ENCODE peak calls at places on chromosomes 11 and 22, in six cellular contexts. F is prostate gland, Z is spleen, K is upper lobe of left lung, X is GM12891, A is stomach. R is an unnamed sample.

GRCh38 chr22:21624120-21624879 is 5.5 kb downstream of the YDJC start:
- DNase-seq in F (peak; percentile 36), Z (no peak), K (no peak), X (no peak), A (no peak), R (peak; percentile 23)

GRCh38 chr11:91625495-91625894 is 599.1 kb upstream of the FAT3 start:
- DNase-seq in F (no peak), Z (no peak), K (no peak), X (no peak), A (no peak), R (no peak)

GRCh38 chr22:37906364-37907008 is 389 bp downstream of the MICALL1 start:
- DNase-seq in F (no peak), Z (peak; percentile 89), K (peak; percentile 88), X (peak; percentile 65), A (no peak), R (peak; percentile 51)

GRCh38 chr22:23263651-23264555 is 83.6 kb downstream of the BCR start:
- DNase-seq in F (no peak), Z (peak; percentile 88), K (no peak), X (no peak), A (peak; percentile 59), R (peak; percentile 22)

GRCh38 chr11:121300972-121301699 is 8.6 kb downstream of the SC5D start:
- DNase-seq in F (no peak), Z (no peak), K (no peak), X (no peak), A (no peak), R (no peak)

GRCh38 chr11:60767388-60767811 is 10.7 kb downstream of the MS4A15 start:
- DNase-seq in F (no peak), Z (peak; percentile 70), K (no peak), X (no peak), A (no peak), R (no peak)

GRCh38 chr11:82718307-82718706 is 15.4 kb downstream of the FAM181B start:
- DNase-seq in F (no peak), Z (no peak), K (no peak), X (peak; percentile 18), A (no peak), R (no peak)

GRCh38 chr11:97894978-97895377 is 1125.8 kb upstream of the CNTN5 start:
- DNase-seq in F (no peak), Z (no peak), K (no peak), X (no peak), A (no peak), R (no peak)

GRCh38 chr22:46931881-46932280 is 169.4 kb downstream of the TBC1D22A start:
- DNase-seq in F (no peak), Z (no peak), K (no peak), X (no peak), A (no peak), R (no peak)

GRCh38 chr11:107882095-107882820 is 23.7 kb upstream of the SLC35F2 start:
- DNase-seq in F (no peak), Z (no peak), K (no peak), X (no peak), A (no peak), R (no peak)

GRCh38 chr22:23578306-23578705 is 1.8 kb downstream of the IGLL1 start:
- DNase-seq in F (no peak), Z (no peak), K (no peak), X (no peak), A (no peak), R (no peak)

DNA sequence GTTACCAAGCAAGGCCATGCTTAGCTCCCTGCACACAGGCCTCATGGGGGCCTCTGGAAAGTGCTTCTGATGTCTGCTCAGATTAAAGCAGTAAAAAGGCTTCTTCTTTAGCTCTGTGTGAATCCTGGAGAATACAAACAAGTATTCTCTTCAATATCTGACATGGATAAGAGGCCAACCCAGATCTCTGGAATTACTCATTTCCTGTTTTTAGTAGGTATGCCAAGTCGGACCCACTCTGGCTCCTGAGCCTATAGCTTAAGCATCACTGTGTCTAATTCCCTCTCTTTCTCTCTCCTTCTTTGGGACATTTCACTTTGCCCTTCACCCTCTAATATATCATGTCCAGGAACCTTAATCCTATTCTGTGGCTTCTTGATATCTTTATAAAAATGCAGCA is 529.6 kb upstream of the CCDC90B start:
- DNase-seq in F (no peak), Z (no peak), K (no peak), X (no peak), A (no peak), R (no peak)
- TF ChIP-seq POLR2AphosphoS5 in F (no peak), Z (no peak), K (no peak), X (no peak), A (no peak), R (no peak)

GRCh38 chr11:76770642-76771445 is 12.3 kb upstream of the TSKU start:
- DNase-seq in F (peak; percentile 63), Z (peak; percentile 30), K (no peak), X (no peak), A (peak; percentile 71), R (peak; percentile 67)
- TF ChIP-seq POLR2AphosphoS5 in F (peak; percentile 73), Z (no peak), K (peak; percentile 28), X (no peak), A (peak; percentile 63), R (peak; percentile 45)

DNA sequence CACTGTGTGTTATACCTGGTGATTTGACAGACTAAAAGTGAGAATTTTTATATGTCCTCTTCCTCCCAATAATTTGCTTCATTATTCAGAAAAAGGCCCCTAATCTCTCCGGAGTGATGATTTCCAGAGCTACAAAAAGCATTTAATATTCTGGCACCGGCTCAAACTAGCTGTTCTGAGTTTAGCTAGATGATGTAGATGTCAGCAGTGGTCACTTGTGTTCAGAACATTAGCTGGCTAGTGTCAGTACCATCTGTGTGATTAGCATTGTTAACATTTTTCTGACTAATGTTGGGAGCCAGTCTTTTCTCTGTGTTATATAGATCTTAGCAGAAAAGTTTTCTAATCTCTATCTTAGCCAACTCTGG is 68.7 kb upstream of the RRM1 start:
- DNase-seq in F (no peak), Z (no peak), K (no peak), X (no peak), A (no peak), R (no peak)
- TF ChIP-seq POLR2AphosphoS5 in F (no peak), Z (no peak), K (no peak), X (no peak), A (no peak), R (no peak)

GRCh38 chr11:124763156-124763947 is 1.3 kb upstream of the ESAM start:
- DNase-seq in F (peak; percentile 84), Z (peak; percentile 94), K (peak; percentile 98), X (no peak), A (peak; percentile 92), R (peak; percentile 91)

GRCh38 chr11:124761301-124762021 is 629 bp downstream of the ESAM start:
- DNase-seq in F (no peak), Z (no peak), K (no peak), X (no peak), A (no peak), R (no peak)

GRCh38 chr11:124760806-124761205 is 1.3 kb downstream of the ESAM start:
- DNase-seq in F (no peak), Z (no peak), K (no peak), X (no peak), A (no peak), R (no peak)

GRCh38 chr11:124762624-124763155 is 600 bp upstream of the ESAM start:
- DNase-seq in F (no peak), Z (peak; percentile 84), K (peak; percentile 90), X (no peak), A (no peak), R (peak; percentile 19)

DNA sequence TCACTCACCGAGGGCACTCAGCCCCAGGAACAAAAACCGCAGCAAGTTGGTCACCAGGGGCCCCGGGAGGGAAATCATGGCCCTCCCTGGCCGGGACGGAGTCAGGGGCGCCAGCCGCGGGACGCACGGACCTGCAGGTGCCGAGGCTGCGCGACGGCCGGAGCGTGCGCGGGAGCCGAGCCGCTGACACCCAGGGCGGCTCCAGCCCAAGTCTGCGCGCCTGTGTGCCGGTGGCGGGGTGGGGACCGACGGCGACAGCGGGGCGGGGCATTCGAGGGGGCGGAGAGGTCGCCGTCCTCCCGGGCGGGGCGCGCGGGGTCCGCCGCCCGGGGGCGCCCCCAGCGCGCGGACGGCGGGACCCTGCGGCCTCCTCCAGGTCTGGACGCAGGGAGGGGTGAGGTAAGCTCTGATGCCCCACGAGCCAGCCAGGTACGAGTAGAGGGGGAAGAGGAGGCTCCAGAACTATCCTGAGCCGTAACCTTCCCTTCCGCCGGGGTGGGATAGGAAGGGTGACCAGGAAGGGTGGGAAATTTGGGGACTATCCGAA is at the start of gene ESAM:
- DNase-seq in F (no peak), Z (peak; percentile 92), K (peak; percentile 95), X (peak; percentile 84), A (peak; percentile 76), R (peak; percentile 84)
- TF ChIP-seq POLR2AphosphoS5 in F (no peak), Z (peak; percentile 90), K (peak; percentile 94), X (peak; percentile 81), A (peak; percentile 8), R (peak; percentile 81)

DNA sequence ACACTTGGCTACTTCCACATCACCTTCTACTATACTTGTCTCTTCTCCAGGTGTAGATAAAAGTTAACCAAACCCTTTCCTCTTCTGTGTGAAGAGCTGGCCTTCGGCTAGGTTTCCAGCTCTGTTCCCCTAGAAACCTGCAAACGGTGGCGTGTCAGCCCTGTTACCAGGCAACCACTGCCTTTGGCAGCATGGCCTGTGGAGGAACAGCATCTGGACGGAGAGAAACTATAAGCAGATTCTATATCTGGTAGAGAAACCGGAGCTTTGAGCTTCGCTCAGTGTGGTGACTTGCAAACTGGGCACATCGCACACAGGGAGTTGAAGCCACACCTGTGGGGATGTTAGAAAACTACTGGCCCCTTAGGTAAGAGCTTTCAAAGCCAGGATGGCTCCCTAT is 35.9 kb downstream of the ARAP1 start:
- DNase-seq in F (no peak), Z (no peak), K (no peak), X (no peak), A (no peak), R (no peak)
- TF ChIP-seq POLR2AphosphoS5 in F (no peak), Z (no peak), K (no peak), X (no peak), A (no peak), R (no peak)